ENCODE peak calls at places on chromosome 6, in four cellular contexts. X is GM13976; L is activated naive CD4-positive, alpha-beta T cell; Q is activated effector memory CD4-positive, alpha-beta T cell treated with Interleukin-2 at 50 U/mL for 16 hours. C is an unnamed sample.
A peak's percentile ranks its signal among the peaks of the same experiment; 100 is the strongest.

GRCh38 chr6:36674942-36675341 is 3.6 kb upstream of the CDKN1A start:
- DNase-seq in X (no peak), L (no peak), Q (no peak), C (no peak)

GRCh38 chr6:7723041-7723447 is 2.9 kb upstream of the BMP6 start:
- DNase-seq in X (peak; percentile 58), L (peak; percentile 23), Q (peak; percentile 15), C (no peak)

GRCh38 chr6:110567957-110568696 is 91.7 kb upstream of the SLC22A16 start:
- DNase-seq in X (no peak), L (no peak), Q (no peak), C (no peak)

GRCh38 chr6:165626711-165627110 is 36.3 kb downstream of the PDE10A start:
- DNase-seq in X (no peak), L (no peak), Q (no peak), C (no peak)

GRCh38 chr6:90939906-90940305 is 353.0 kb upstream of the MAP3K7 start:
- DNase-seq in X (no peak), L (no peak), Q (no peak), C (no peak)

GRCh38 chr6:43445576-43445975 is 9.8 kb downstream of the DLK2 start:
- DNase-seq in X (no peak), L (no peak), Q (no peak), C (no peak)

GRCh38 chr6:13140972-13141371 is 187.4 kb downstream of the TBC1D7 start:
- DNase-seq in X (no peak), L (no peak), Q (no peak), C (no peak)

GRCh38 chr6:138086573-138087196 is 20.5 kb downstream of the PERP start:
- DNase-seq in X (no peak), L (no peak), Q (no peak), C (no peak)

GRCh38 chr6:110471966-110472365 is 4.4 kb downstream of the SLC22A16 start:
- DNase-seq in X (no peak), L (no peak), Q (no peak), C (no peak)

GRCh38 chr6:51531623-51532022 is 555.8 kb downstream of the PKHD1 start:
- DNase-seq in X (no peak), L (no peak), Q (no peak), C (no peak)

GRCh38 chr6:75202676-75203131 is 3.1 kb downstream of the COL12A1 start:
- DNase-seq in X (peak; percentile 30), L (no peak), Q (no peak), C (no peak)

GRCh38 chr6:168286116-168286515 is 33.5 kb downstream of the DACT2 start:
- DNase-seq in X (no peak), L (no peak), Q (no peak), C (no peak)

GRCh38 chr6:52284131-52284459 is 447 bp downstream of the MCM3 start:
- DNase-seq in X (no peak), L (no peak), Q (no peak), C (no peak)

GRCh38 chr6:42819803-42820508 is 38.1 kb downstream of the BICRAL start:
- DNase-seq in X (no peak), L (no peak), Q (no peak), C (no peak)

GRCh38 chr6:105798057-105798456 is 288.1 kb upstream of the PRDM1 start:
- DNase-seq in X (no peak), L (no peak), Q (no peak), C (no peak)

GRCh38 chr6:3977875-3978711 is 100.8 kb downstream of the FAM217A start:
- DNase-seq in X (peak; percentile 50), L (no peak), Q (peak; percentile 28), C (no peak)

GRCh38 chr6:18586133-18586532 is 199.0 kb downstream of the RNF144B start:
- DNase-seq in X (no peak), L (no peak), Q (no peak), C (no peak)

GRCh38 chr6:79646006-79646405 is 14.9 kb downstream of the SH3BGRL2 start:
- DNase-seq in X (no peak), L (no peak), Q (no peak), C (no peak)

GRCh38 chr6:139124887-139125672 is 9.8 kb upstream of the HECA start:
- DNase-seq in X (peak; percentile 45), L (peak; percentile 21), Q (peak; percentile 73), C (peak; percentile 59)

GRCh38 chr6:143549630-143550268 is 38.2 kb upstream of the FUCA2 start:
- DNase-seq in X (peak; percentile 50), L (no peak), Q (peak; percentile 32), C (no peak)

GRCh38 chr6:52049252-52050050 is 38.0 kb downstream of the PKHD1 start:
- DNase-seq in X (peak; percentile 43), L (no peak), Q (no peak), C (no peak)

GRCh38 chr6:135096403-135097130 is 41.9 kb upstream of the HBS1L start:
- DNase-seq in X (no peak), L (no peak), Q (no peak), C (no peak)

C was measured in activated T-helper 1 cell treated with Interleukin-2 at 50 U/mL for 16 hours.